ENCODE peak calls at places on chromosomes 12 and 14, in four cellular contexts. F is progenitor cell of endocrine pancreas; O is T-helper 2 cell; S is activated T-helper 1 cell treated with anti-CD3 and anti-CD28 coated beads, Interleukin-12 subunit alpha, Interleukin-12 subunit beta, Interleukin-2, Interleukin-4 antibody, amounts not matched to agents 30 ng/mL and 10 ng/mL and 1 ng/mL, durations not matched to agents 14 hours and 24 hours and 36 hours. R is an unnamed sample.

GRCh38 chr12:68089101-68089500 is 70.4 kb downstream of the IFNG start:
- DNase-seq in F (no peak), S (no peak), O (no peak), R (no peak)

GRCh38 chr14:99803803-99804202 is 10.6 kb downstream of the EML1 start:
- DNase-seq in F (no peak), S (no peak), O (no peak), R (no peak)

GRCh38 chr14:71339650-71340415 is 432.6 kb downstream of the PCNX1 start:
- DNase-seq in F (no peak), S (no peak), O (no peak), R (no peak)

GRCh38 chr12:57766464-57767311 is at the start of gene CYP27B1:
- DNase-seq in F (no peak), O (no peak), S (no peak), R (no peak)

GRCh38 chr12:31959051-31959700 is at the start of gene RESF1:
- DNase-seq in S (peak), O (peak), F (peak), R (peak)

GRCh38 chr12:42977451-42978230 is 388.1 kb upstream of the PRICKLE1 start:
- DNase-seq in F (no peak), S (no peak), O (no peak), R (no peak)

GRCh38 chr12:84561362-84561761 is 351.2 kb downstream of the SLC6A15 start:
- DNase-seq in S (no peak), F (no peak), O (no peak), R (no peak)

GRCh38 chr12:65606008-65606766 is 218.1 kb upstream of the HMGA2 start:
- DNase-seq in F (no peak), O (no peak), S (no peak), R (no peak)

GRCh38 chr12:88325076-88325827 is 183.1 kb downstream of the TMTC3 start:
- DNase-seq in F (no peak), S (no peak), O (no peak), R (no peak)

GRCh38 chr12:87995581-87996178 is 33.5 kb downstream of the C12orf50 start:
- DNase-seq in O (peak), S (no peak), F (peak), R (no peak)

GRCh38 chr12:20436367-20436766 is 68.0 kb downstream of the PDE3A start:
- DNase-seq in S (no peak), F (no peak), O (no peak), R (no peak)

GRCh38 chr12:28027947-28028724 is 55.6 kb upstream of the PTHLH start:
- DNase-seq in F (no peak), O (no peak), S (no peak), R (no peak)

GRCh38 chr14:68195126-68195525 is 375.5 kb downstream of the RAD51B start:
- DNase-seq in S (no peak), F (no peak), O (no peak), R (no peak)

GRCh38 chr14:78512021-78512420 is 341.8 kb downstream of the NRXN3 start:
- DNase-seq in F (no peak), O (no peak), S (no peak), R (no peak)

GRCh38 chr12:46164186-46164585 is 104.7 kb downstream of the SLC38A1 start:
- DNase-seq in S (no peak), F (no peak), O (no peak), R (no peak)

GRCh38 chr12:109833307-109834189 is at the start of gene TRPV4:
- DNase-seq in F (peak), O (no peak), S (no peak), R (no peak)

GRCh38 chr12:110282956-110283817 is 2.1 kb downstream of the ATP2A2 start:
- DNase-seq in F (no peak), S (no peak), O (no peak), R (no peak)

GRCh38 chr12:81450920-81451739 is 308.0 kb downstream of the PPFIA2 start:
- DNase-seq in O (no peak), S (no peak), F (peak), R (no peak)

GRCh38 chr12:130805635-130806034 is 33.4 kb downstream of the STX2 start:
- DNase-seq in F (no peak), O (no peak), S (no peak), R (no peak)

GRCh38 chr12:10361084-10361483 is 28.8 kb downstream of the KLRK1 start:
- DNase-seq in S (no peak), O (no peak), F (no peak), R (no peak)

GRCh38 chr12:120207227-120207626 is 6.3 kb upstream of the RPLP0 start:
- DNase-seq in O (no peak), S (no peak), F (no peak), R (no peak)

GRCh38 chr12:121328620-121329019 is 23.6 kb downstream of the ANAPC5 start:
- DNase-seq in S (no peak), O (no peak), F (no peak), R (no peak)

GRCh38 chr12:13661005-13661887 is 320.2 kb downstream of the GRIN2B start:
- DNase-seq in S (no peak), F (peak), O (no peak), R (no peak)

GRCh38 chr12:132028111-132028510 is 78.4 kb downstream of the EP400 start:
- DNase-seq in S (no peak), O (no peak), F (no peak), R (no peak)

GRCh38 chr12:116861331-116861730 is 19.9 kb downstream of the HRK start:
- DNase-seq in O (peak), S (peak), F (no peak), R (no peak)

GRCh38 chr12:39145175-39145999 is 240.0 kb upstream of the CPNE8 start:
- DNase-seq in S (peak), O (no peak), F (peak), R (no peak)

GRCh38 chr12:49420556-49420955 is 53.3 kb downstream of the SPATS2 start:
- DNase-seq in O (no peak), F (no peak), S (no peak), R (no peak)

GRCh38 chr12:25151476-25151875 is 43.5 kb downstream of the DNAI7 start:
- DNase-seq in S (no peak), F (no peak), O (no peak), R (no peak)

GRCh38 chr12:132649226-132649945 is 30.8 kb downstream of the P2RX2 start:
- DNase-seq in S (no peak), O (no peak), F (no peak), R (no peak)

GRCh38 chr14:56487761-56488160 is 91.8 kb upstream of the TMEM260 start:
- DNase-seq in F (no peak), S (no peak), O (no peak), R (no peak)